ENCODE peak calls at places on chromosomes 6 and 20, in four cellular contexts. R is GM23248; F is effector memory CD4-positive, alpha-beta T cell; Y is transverse colon. T is an unnamed sample. For H3K4me1, the result is how much of the 10 kb centered on the place peaks cover.

GRCh38 chr6:43171284-43172126 is 436 bp downstream of the SRF start:
- DNase-seq in Y (peak), R (peak), F (peak), T (peak)

GRCh38 chr6:86856937-86857563 is 80.3 kb upstream of the HTR1E start:
- DNase-seq in F (no peak), Y (peak), R (peak), T (no peak)

GRCh38 chr6:89986650-89987074 is 92.4 kb downstream of the GJA10 start:
- DNase-seq in R (peak), Y (no peak), F (no peak), T (no peak)

GRCh38 chr20:19682249-19682648 is 75.8 kb upstream of the RIN2 start:
- DNase-seq in F (no peak), R (no peak), Y (no peak), T (no peak)

GRCh38 chr20:53737404-53738038 is 143.9 kb upstream of the ZNF217 start:
- DNase-seq in F (no peak), R (peak), Y (no peak), T (no peak)

GRCh38 chr6:27238010-27238983 is 9.2 kb upstream of the PRSS16 start:
- DNase-seq in R (peak), Y (no peak), F (no peak), T (no peak)

GRCh38 chr20:37379967-37380828 is 34.3 kb downstream of the SRC start:
- DNase-seq in Y (no peak), R (peak), F (no peak), T (no peak)

GRCh38 chr6:113672691-113673149 is 184.4 kb upstream of the MARCKS start:
- DNase-seq in Y (no peak), F (no peak), R (peak), T (no peak)

GRCh38 chr6:72861935-72862432 is 240.1 kb downstream of the KCNQ5 start:
- DNase-seq in F (no peak), R (peak), Y (no peak), T (no peak)

GRCh38 chr6:25279748-25280616 is 808 bp downstream of the CARMIL1 start:
- DNase-seq in Y (peak), R (peak), F (no peak), T (no peak)

GRCh38 chr6:42292002-42292735 is 74.5 kb upstream of the MRPS10 start:
- DNase-seq in Y (no peak), R (peak), F (no peak), T (no peak)

GRCh38 chr6:160309718-160310117 is 38.5 kb upstream of the SLC22A3 start:
- DNase-seq in F (no peak), R (no peak), Y (no peak), T (no peak)

GRCh38 chr6:63731946-63732735 is 96.5 kb downstream of the PHF3 start:
- DNase-seq in Y (no peak), F (no peak), R (peak), T (no peak)

GRCh38 chr6:157518399-157519250 is 137.6 kb downstream of the ZDHHC14 start:
- DNase-seq in F (no peak), R (peak), Y (no peak), T (no peak)

GRCh38 chr6:470051-470900 is 78.7 kb downstream of the IRF4 start:
- DNase-seq in F (no peak), R (no peak), Y (no peak), T (no peak)

DNA sequence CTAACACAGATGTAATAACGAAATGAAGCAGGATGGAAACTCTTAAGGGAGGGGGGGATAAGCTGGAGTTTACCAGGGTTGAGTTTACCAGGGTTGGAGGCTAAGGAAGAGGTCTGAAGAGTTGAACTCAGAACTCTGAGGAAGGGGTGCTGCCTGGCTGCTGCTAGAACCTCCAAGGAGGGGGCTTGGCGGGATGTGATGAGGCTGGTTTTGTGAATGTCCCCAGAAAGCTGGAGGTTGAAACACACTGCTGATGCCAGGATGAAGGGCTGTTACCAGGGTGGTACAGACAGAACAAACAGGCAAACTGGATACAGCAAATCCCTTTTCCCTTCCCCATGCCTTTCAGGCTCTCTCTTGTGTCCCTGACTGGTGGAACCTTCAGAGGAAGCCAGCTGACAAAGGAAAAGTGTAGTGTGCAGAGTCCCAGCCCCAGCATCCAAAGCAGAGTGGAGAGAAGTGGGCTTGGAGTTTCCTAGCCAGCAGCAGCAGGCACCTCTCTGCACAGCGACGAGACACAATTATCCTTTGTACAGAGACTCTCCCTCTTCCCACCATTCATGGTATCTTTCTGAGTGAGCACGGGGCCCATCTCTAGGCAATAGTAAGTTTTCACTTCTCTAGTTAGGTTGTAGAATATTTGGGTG is 23.7 kb downstream of the UBE2V1 start:
- DNase-seq in F (no peak), Y (no peak), R (no peak), T (no peak)
- H3K27ac ChIP-seq in F (no peak), Y (no peak), R (no peak), T (no peak)

DNA sequence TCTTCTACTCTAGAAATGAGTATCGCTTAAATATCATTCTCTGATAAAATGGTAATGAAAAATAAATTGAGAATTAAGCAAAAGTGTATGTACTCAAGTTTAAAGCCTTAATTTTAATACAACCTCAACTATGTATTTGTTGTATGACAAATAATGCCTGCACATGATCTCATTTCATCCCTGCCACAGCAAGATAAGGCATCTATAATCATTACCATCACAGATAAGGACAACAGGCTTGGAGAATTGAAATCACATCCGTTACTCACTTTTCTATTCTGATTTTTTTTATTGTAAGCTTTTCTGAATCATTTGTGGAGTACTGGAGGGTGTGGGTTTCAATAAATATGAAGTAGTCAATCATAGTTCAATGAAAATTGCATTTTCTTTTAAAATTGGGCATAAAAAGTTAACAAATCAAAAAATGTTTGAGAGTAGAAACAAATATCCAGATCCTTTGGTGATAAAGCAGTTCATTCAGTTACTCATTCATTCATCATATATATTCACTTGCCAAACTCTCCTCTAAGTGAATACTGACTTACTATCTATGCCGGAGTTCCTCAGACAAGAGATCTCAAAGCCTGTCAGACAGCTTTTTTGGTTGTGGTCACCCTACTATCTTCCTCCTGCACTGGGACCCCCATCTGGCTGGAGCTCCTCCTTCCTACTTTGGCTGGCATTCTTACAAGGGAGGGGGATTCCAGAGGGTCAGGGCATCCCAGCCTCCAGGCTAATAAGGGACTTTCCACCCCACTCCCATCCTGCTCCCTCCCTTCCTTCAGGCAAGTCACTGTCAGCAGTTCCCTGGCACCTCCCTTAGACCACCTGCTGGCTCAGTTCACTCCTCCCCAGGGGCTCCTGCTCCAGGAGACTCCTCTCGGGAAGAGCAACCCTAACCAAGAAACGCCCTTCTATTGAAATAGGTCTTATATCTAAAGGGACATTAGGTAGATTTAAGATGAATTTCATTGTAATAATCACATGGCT is 118.6 kb downstream of the OGFRL1 start:
- DNase-seq in Y (no peak), F (no peak), R (peak), T (no peak)
- H3K4me1 ChIP-seq in Y (under half), F (under half), R (half or more), T (under half)

GRCh38 chr20:50313827-50314226 is 123.2 kb downstream of the CEBPB start:
- DNase-seq in Y (no peak), F (no peak), R (no peak), T (no peak)

GRCh38 chr20:50313223-50313820 is 122.7 kb downstream of the CEBPB start:
- DNase-seq in Y (no peak), F (no peak), R (peak), T (no peak)

GRCh38 chr20:50312002-50312681 is 121.5 kb downstream of the CEBPB start:
- DNase-seq in F (no peak), R (no peak), Y (peak), T (no peak)

GRCh38 chr20:50311308-50312001 is 120.8 kb downstream of the CEBPB start:
- DNase-seq in F (no peak), Y (no peak), R (no peak), T (no peak)

GRCh38 chr20:50312682-50313187 is 122.1 kb downstream of the CEBPB start:
- DNase-seq in F (no peak), R (peak), Y (peak), T (no peak)
- H3K27ac ChIP-seq in F (no peak), R (peak), Y (peak), T (no peak)

DNA sequence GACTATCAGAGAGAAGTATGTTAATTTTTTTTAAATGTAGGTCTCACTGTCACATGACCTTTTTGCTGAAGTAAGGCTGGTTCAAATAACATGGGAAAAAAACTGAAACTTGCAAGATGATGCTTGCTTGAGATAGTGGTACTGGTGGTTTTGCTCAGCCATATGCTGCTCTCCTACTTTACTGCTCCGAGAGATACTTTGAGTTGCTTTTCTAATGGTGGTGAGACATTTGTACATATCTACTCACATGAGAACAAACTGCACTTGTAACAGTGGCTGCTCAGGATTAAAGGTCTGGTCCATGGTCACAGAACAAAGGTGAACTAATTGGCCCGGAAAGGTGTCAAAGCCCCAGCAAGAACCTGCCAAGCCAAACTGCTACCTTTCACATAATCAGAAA is 106.2 kb upstream of the BEND3 start:
- DNase-seq in R (no peak), F (no peak), Y (no peak), T (no peak)
- H3K4me1 ChIP-seq in R (under half), F (under half), Y (under half), T (under half)

GRCh38 chr6:28356666-28357020 is 6.9 kb downstream of the ZKSCAN3 start:
- DNase-seq in Y (no peak), R (no peak), F (no peak), T (no peak)
- H3K27ac ChIP-seq in Y (peak), R (no peak), F (no peak), T (no peak)

T was measured in CD8-positive, alpha-beta T cell.